ENCODE peak calls at places on chromosomes 4 and X, in six cellular contexts. F, R, E, O, D and V are unnamed samples.

GRCh38 chrX:3697220-3697684 is 16.2 kb downstream of the PRKX start:
- DNase-seq in F (no peak), R (no peak), E (no peak), O (no peak), D (no peak), V (no peak)

GRCh38 chr4:100421356-100421978 is 96.4 kb downstream of the EMCN start:
- DNase-seq in F (peak), R (peak), E (peak), O (peak), D (peak), V (peak)

GRCh38 chr4:1369091-1369450 is 22.1 kb downstream of the UVSSA start:
- DNase-seq in F (no peak), R (no peak), E (no peak), O (no peak), D (no peak), V (no peak)

GRCh38 chr4:23036921-23037495 is 344.3 kb downstream of the GBA3 start:
- DNase-seq in F (no peak), R (no peak), E (peak), O (no peak), D (no peak), V (no peak)

GRCh38 chrX:131830400-131831184 is 192.5 kb upstream of the STK26 start:
- DNase-seq in F (peak), R (peak), E (peak), O (peak), D (peak), V (peak)

GRCh38 chr4:184732126-184732525 is 1.8 kb downstream of the CENPU start:
- DNase-seq in F (no peak), R (no peak), E (peak), O (no peak), D (peak), V (no peak)

GRCh38 chr4:8905773-8906667 is 34.4 kb upstream of the HMX1 start:
- DNase-seq in F (no peak), R (no peak), E (no peak), O (no peak), D (no peak), V (no peak)

GRCh38 chr4:175671491-175671934 is 140.6 kb downstream of the GPM6A start:
- DNase-seq in F (peak), R (no peak), E (peak), O (no peak), D (no peak), V (peak)

GRCh38 chr4:25654971-25655963 is at the start of gene SLC34A2:
- DNase-seq in F (peak), R (no peak), E (no peak), O (no peak), D (no peak), V (peak)

GRCh38 chr4:140790765-140791164 is 34.6 kb upstream of the TBC1D9 start:
- DNase-seq in F (no peak), R (peak), E (peak), O (no peak), D (no peak), V (no peak)

GRCh38 chrX:102516314-102516936 is at the start of gene TMSB15A:
- DNase-seq in F (peak), R (peak), E (peak), O (no peak), D (peak), V (peak)
- H3K27ac ChIP-seq in F (peak), R (no peak), E (no peak), O (no peak), D (no peak), V (peak)

GRCh38 chrX:107676559-107677378 is 48.5 kb downstream of the PRPS1 start:
- DNase-seq in F (no peak), R (peak), E (peak), O (peak), D (peak), V (no peak)
- H2AFZ ChIP-seq in F (no peak), R (no peak), E (peak), O (no peak), D (peak), V (no peak)

GRCh38 chrX:153966841-153967535 is 4.6 kb downstream of the HCFC1 start:
- DNase-seq in F (no peak), R (no peak), E (no peak), O (no peak), D (peak), V (no peak)
- H3K4me3 ChIP-seq in F (no peak), R (peak), E (no peak), O (no peak), D (no peak), V (no peak)

GRCh38 chrX:23844502-23845138 is 61.6 kb downstream of the SAT1 start:
- DNase-seq in F (no peak), R (peak), E (no peak), O (no peak), D (peak), V (no peak)

GRCh38 chrX:23849241-23849640 is 58.5 kb downstream of the APOO start:
- DNase-seq in F (no peak), R (no peak), E (no peak), O (no peak), D (no peak), V (no peak)

GRCh38 chrX:23840674-23841073 is 57.7 kb downstream of the SAT1 start:
- DNase-seq in F (no peak), R (no peak), E (no peak), O (no peak), D (no peak), V (peak)

GRCh38 chrX:23841847-23842522 is 59.0 kb downstream of the SAT1 start:
- DNase-seq in F (no peak), R (no peak), E (no peak), O (no peak), D (no peak), V (no peak)

GRCh38 chrX:23845316-23845932 is 62.3 kb downstream of the APOO start:
- DNase-seq in F (no peak), R (peak), E (no peak), O (no peak), D (no peak), V (no peak)
- H3K27ac ChIP-seq in F (no peak), R (no peak), E (no peak), O (no peak), D (no peak), V (peak)

DNA sequence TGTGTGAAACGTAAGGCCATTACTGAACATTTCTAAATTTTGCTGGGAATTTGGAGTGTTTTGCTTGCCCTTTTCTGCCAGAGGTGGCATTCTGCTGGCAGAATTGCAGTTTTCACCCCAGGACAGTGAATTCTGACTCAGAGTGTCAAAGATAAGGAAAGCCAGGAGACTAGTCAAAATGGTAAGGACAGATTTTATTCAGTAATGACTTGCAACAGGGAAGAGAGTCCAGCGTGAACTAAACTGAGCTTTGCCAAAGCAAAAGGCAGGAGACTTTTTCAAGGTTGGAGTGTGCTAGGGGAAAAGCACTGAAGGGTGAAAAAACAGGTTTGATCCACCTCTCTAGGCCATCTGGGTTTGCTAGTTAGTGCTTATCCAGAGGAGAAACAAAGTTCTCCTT is 19.4 kb downstream of the MRFAP1 start:
- DNase-seq in F (no peak), R (no peak), E (no peak), O (no peak), D (no peak), V (no peak)
- H2AFZ ChIP-seq in F (no peak), R (no peak), E (no peak), O (no peak), D (no peak), V (no peak)